ENCODE peak calls at places on chromosome 14, in ten cellular contexts. W is dorsolateral prefrontal cortex, M is AG10803, G is brain microvascular endothelial cell, P is H9, J is testis, I is suprapubic skin, H is mucosa of descending colon, U is OCI-LY7, K is fibroblast of pulmonary artery. B is an unnamed sample.

GRCh38 chr14:33754264-33754663 is 196.6 kb downstream of the EGLN3 start:
- DNase-seq in K (peak; percentile 53), W (no peak), P (peak; percentile 38), U (no peak), I (no peak), G (no peak), H (no peak), M (peak; percentile 51), J (no peak), B (no peak)

GRCh38 chr14:72613196-72613974 is 280.5 kb downstream of the DPF3 start:
- DNase-seq in I (no peak), H (no peak), J (peak; percentile 90), W (no peak), U (no peak), G (no peak), P (peak; percentile 15), K (peak; percentile 57), M (no peak), B (no peak)

GRCh38 chr14:67620217-67620789 is 583 bp downstream of the ARG2 start:
- DNase-seq in M (no peak), J (peak; percentile 40), U (no peak), P (peak; percentile 58), H (no peak), G (no peak), I (no peak), K (peak; percentile 7), W (peak; percentile 54), B (no peak)

GRCh38 chr14:101409006-101409543 is 152.2 kb upstream of the DIO3 start:
- DNase-seq in P (no peak), K (no peak), I (no peak), U (no peak), W (no peak), H (no peak), G (no peak), M (no peak), J (no peak), B (no peak)

GRCh38 chr14:71730471-71730870 is 201.8 kb upstream of the RGS6 start:
- DNase-seq in H (no peak), M (peak; percentile 80), P (no peak), I (no peak), U (no peak), K (no peak), G (peak; percentile 34), W (no peak), J (no peak), B (no peak)

GRCh38 chr14:68808696-68809095 is 15.8 kb upstream of the ZFP36L1 start:
- DNase-seq in P (peak; percentile 26), M (no peak), W (no peak), G (no peak), U (no peak), K (no peak), H (no peak), I (no peak), J (no peak), B (no peak)

GRCh38 chr14:73325630-73326299 is 88.5 kb downstream of the PAPLN start:
- DNase-seq in J (no peak), P (no peak), I (no peak), M (no peak), K (no peak), U (peak; percentile 30), H (no peak), G (no peak), W (no peak), B (no peak)

GRCh38 chr14:101008631-101009336 is 105.3 kb upstream of the RTL1 start:
- DNase-seq in K (no peak), I (peak; percentile 26), G (no peak), J (no peak), U (no peak), M (peak; percentile 92), H (no peak), P (no peak), W (no peak), B (peak; percentile 12)

GRCh38 chr14:34650786-34651584 is 21.0 kb upstream of the SNX6 start:
- DNase-seq in J (no peak), M (peak; percentile 100), H (no peak), I (no peak), U (no peak), W (no peak), G (peak; percentile 97), P (no peak), K (peak; percentile 99), B (no peak)

GRCh38 chr14:61925043-61925442 is 162.8 kb downstream of the SNAPC1 start:
- DNase-seq in U (peak; percentile 43), P (peak; percentile 49), I (no peak), M (peak; percentile 34), K (peak; percentile 5), J (no peak), W (no peak), H (no peak), G (peak; percentile 28), B (peak; percentile 17)

GRCh38 chr14:54809767-54810166 is 92.9 kb downstream of the GCH1 start:
- DNase-seq in I (no peak), K (no peak), U (no peak), P (no peak), H (no peak), G (no peak), M (no peak), J (no peak), W (no peak), B (peak; percentile 18)

GRCh38 chr14:60757617-60758016 is 23.1 kb downstream of the MNAT1 start:
- DNase-seq in J (no peak), I (no peak), K (peak; percentile 63), W (no peak), G (no peak), H (no peak), P (no peak), U (no peak), M (peak; percentile 83), B (no peak)

GRCh38 chr14:31829256-31829923 is 247.7 kb upstream of the ARHGAP5 start:
- DNase-seq in K (peak; percentile 90), W (no peak), U (no peak), P (no peak), I (no peak), G (peak; percentile 81), H (no peak), J (no peak), M (peak; percentile 54), B (no peak)

GRCh38 chr14:36997843-36998242 is 174.6 kb downstream of the SLC25A21 start:
- DNase-seq in U (no peak), G (no peak), I (no peak), K (no peak), H (no peak), W (no peak), P (no peak), M (peak; percentile 9), J (no peak), B (no peak)

GRCh38 chr14:50410921-50411320 is 14.2 kb upstream of the CDKL1 start:
- DNase-seq in M (peak; percentile 91), P (no peak), H (no peak), W (no peak), U (no peak), J (no peak), K (peak; percentile 71), G (no peak), I (no peak), B (no peak)

GRCh38 chr14:99535448-99535847 is 54.2 kb downstream of the CCNK start:
- DNase-seq in U (no peak), H (no peak), K (no peak), P (no peak), M (no peak), W (no peak), I (no peak), J (no peak), G (no peak), B (no peak)

GRCh38 chr14:89954045-89955021 is at the start of gene EFCAB11:
- DNase-seq in H (peak; percentile 97), W (peak; percentile 98), G (peak; percentile 98), K (peak; percentile 99), I (peak; percentile 98), P (peak; percentile 99), U (peak; percentile 98), J (peak; percentile 98), M (peak; percentile 98), B (peak; percentile 92)
- TF ChIP-seq CTCF in H (no peak), W (peak; percentile 4), G (peak; percentile 24), K (peak; percentile 24), I (no peak), P (peak; percentile 48), U (peak; percentile 83), J (no peak), M (no peak), B (peak; percentile 10)

DNA sequence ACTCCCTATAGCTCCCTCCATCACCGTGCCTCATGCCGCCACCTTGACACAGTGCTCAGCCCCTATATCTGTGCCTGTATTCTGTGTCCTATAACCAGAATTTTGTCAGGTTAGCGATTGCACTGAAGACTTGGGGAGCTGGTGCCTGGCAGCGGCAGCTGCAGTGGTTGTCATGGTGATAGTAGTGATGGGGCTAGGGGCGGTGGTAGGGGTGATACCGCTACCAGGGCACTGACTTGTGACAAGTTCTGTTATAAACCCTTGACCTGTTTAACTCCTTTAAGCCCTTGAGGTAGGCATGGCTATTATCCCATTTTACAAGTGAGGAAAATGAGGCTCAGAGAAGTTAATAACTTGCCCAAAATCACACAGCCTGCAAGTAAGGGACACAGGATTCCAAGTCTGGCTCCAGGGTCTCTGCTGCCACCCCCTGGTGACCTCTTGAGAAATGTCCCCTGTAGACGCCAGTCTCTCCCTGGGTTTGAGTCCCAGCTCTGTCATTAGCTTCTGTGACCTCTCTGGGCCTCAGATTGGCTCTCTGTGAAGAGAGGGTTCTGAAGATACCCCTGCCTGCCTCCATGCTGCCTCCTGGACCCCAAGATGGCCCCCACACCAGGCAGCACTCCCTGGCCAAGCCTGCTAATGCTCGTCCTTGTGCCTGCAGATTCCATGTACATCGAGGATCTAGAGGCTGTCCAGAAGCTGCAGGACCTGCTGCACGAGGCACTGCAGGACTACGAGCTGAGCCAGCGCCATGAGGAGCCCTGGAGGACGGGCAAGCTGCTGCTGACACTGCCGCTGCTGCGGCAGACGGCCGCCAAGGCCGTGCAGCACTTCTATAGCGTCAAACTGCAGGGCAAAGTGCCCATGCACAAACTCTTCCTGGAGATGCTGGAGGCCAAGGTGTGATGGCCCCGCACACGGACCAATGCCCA is 121.9 kb downstream of the ESRRB start:
- DNase-seq in J (no peak), G (no peak), H (no peak), I (no peak), M (no peak), K (no peak), P (no peak), U (peak; percentile 12), W (no peak), B (no peak)
- TF ChIP-seq CTCF in J (no peak), G (no peak), H (no peak), I (no peak), M (no peak), K (no peak), P (peak; percentile 53), U (peak; percentile 58), W (no peak), B (peak; percentile 22)

GRCh38 chr14:96309907-96310330 is 53.2 kb downstream of the ATG2B start:
- DNase-seq in W (no peak), J (no peak), G (no peak), U (peak; percentile 7), I (no peak), M (no peak), P (no peak), H (no peak), K (no peak), B (no peak)
- TF ChIP-seq CTCF in W (no peak), J (no peak), G (peak; percentile 23), U (peak; percentile 47), I (no peak), M (no peak), P (no peak), H (no peak), K (no peak), B (peak; percentile 7)

DNA sequence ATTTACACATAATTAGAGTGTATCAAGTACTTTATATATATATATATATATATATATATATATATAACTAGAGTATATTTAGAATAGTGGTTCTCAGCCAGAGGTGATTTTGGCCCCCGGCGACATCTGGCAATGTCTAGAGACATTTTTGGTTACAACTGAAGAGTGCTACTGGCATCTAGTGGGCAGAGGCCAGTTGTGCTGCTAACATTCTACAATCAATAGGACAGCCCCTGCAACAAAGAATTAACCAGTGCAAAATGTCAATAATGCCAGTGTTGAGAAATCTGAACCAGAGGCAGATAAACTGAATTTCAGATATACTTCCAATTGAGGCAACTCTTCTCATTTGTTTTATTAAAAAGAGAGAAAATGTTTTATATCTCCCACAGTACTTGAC is 8.9 kb downstream of the GTF2A1 start:
- DNase-seq in W (no peak), G (peak; percentile 17), M (peak; percentile 39), U (peak; percentile 37), H (no peak), P (no peak), K (peak; percentile 44), J (no peak), I (no peak), B (no peak)
- TF ChIP-seq CTCF in W (peak; percentile 30), G (peak; percentile 66), M (peak; percentile 52), U (peak; percentile 68), H (no peak), P (peak; percentile 54), K (peak; percentile 40), J (no peak), I (peak; percentile 24), B (peak; percentile 51)

B was measured in GM13977.